ENCODE peak calls at places on chromosomes 6 and 20, in six cellular contexts. N is WTC11, U is HepG2, Q is GM12878, Z is H1, G is K562. X is an unnamed sample.

GRCh38 chr6:42140051-42140450 is 2.4 kb downstream of the C6orf132 start:
- DNase-seq in N (no peak), U (no peak), Q (no peak), Z (no peak), G (no peak), X (no peak)

GRCh38 chr20:13870349-13870748 is 85.5 kb downstream of the NDUFAF5 start:
- DNase-seq in N (peak), U (peak), Q (no peak), Z (no peak), G (peak), X (no peak)

GRCh38 chr6:142518126-142518525 is 216.3 kb downstream of the ADGRG6 start:
- DNase-seq in N (no peak), U (no peak), Q (no peak), Z (no peak), G (no peak), X (no peak)

GRCh38 chr6:101230866-101231265 is 162.6 kb upstream of the GRIK2 start:
- DNase-seq in N (no peak), U (no peak), Q (no peak), Z (no peak), G (no peak), X (no peak)

GRCh38 chr20:47139934-47140333 is 216.6 kb downstream of the ZMYND8 start:
- DNase-seq in N (no peak), U (peak), Q (no peak), Z (no peak), G (no peak), X (no peak)

GRCh38 chr20:33648396-33649004 is 13.6 kb upstream of the C20orf144 start:
- DNase-seq in N (no peak), U (no peak), Q (no peak), Z (no peak), G (no peak), X (no peak)

GRCh38 chr20:61938839-61939690 is 126.6 kb downstream of the TAF4 start:
- DNase-seq in N (peak), U (no peak), Q (no peak), Z (no peak), G (no peak), X (no peak)

GRCh38 chr20:49569403-49570115 is 1.6 kb upstream of the PTGIS start:
- DNase-seq in N (no peak), U (no peak), Q (no peak), Z (no peak), G (no peak), X (no peak)

GRCh38 chr6:90219168-90219985 is 77.3 kb downstream of the BACH2 start:
- DNase-seq in N (no peak), U (no peak), Q (no peak), Z (no peak), G (peak), X (no peak)

GRCh38 chr20:24915440-24915839 is 33.6 kb upstream of the CST7 start:
- DNase-seq in N (no peak), U (no peak), Q (no peak), Z (no peak), G (no peak), X (no peak)

GRCh38 chr6:4906293-4906941 is 97.4 kb downstream of the RPP40 start:
- DNase-seq in N (no peak), U (no peak), Q (no peak), Z (no peak), G (no peak), X (no peak)

GRCh38 chr6:35468980-35469710 is 944 bp downstream of the RPL10A start:
- DNase-seq in N (no peak), U (no peak), Q (no peak), Z (no peak), G (peak), X (no peak)
- TF ChIP-seq ATF3 in N (no peak), U (peak), Q (no peak), Z (no peak), G (no peak), X (no peak)

GRCh38 chr6:159939591-159940016 is 29.3 kb upstream of the IGF2R start:
- DNase-seq in N (no peak), U (no peak), Q (no peak), Z (no peak), G (no peak), X (no peak)

GRCh38 chr6:159943965-159944598 is 24.8 kb upstream of the IGF2R start:
- DNase-seq in N (no peak), U (no peak), Q (no peak), Z (no peak), G (no peak), X (no peak)

GRCh38 chr6:159945801-159946392 is 23.0 kb upstream of the IGF2R start:
- DNase-seq in N (no peak), U (no peak), Q (no peak), Z (no peak), G (no peak), X (no peak)

GRCh38 chr6:159941286-159942113 is 27.4 kb upstream of the IGF2R start:
- DNase-seq in N (no peak), U (peak), Q (peak), Z (no peak), G (peak), X (peak)

DNA sequence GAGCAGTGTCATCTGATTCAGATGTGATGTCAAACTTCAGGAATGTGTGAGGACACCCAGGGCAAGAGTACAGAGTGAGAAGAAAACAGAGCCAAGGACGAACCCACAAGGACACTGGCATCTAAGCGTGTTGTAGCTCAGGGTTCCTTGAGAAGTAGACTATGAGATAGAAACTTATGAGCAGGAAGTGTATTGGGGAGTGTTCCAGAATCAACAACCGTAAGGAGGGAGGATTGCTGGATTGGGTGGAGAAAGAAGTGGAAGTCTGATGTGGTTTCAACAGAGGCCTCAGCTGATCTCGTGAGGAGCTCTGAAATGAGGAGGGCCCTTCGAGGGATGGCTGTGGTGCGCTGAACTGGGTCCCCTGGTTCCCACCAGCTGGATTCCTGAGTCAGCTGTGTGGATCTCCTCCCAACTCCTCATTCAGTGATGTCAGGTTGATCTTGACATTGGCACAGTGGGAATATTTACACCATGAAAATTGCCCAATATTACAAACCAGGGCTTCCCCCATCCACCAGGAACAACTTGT is 25.7 kb upstream of the IGF2R start:
- DNase-seq in N (no peak), U (peak), Q (no peak), Z (no peak), G (no peak), X (no peak)
- TF ChIP-seq ATF3 in N (no peak), U (no peak), Q (no peak), Z (no peak), G (no peak), X (no peak)

GRCh38 chr6:31661867-31662723 is 1.5 kb upstream of the C6orf47 start:
- DNase-seq in N (no peak), U (no peak), Q (no peak), Z (no peak), G (no peak), X (no peak)

GRCh38 chr6:31659649-31660223 is 842 bp downstream of the C6orf47 start:
- DNase-seq in N (no peak), U (no peak), Q (no peak), Z (no peak), G (peak), X (no peak)

GRCh38 chr6:31663087-31663960 is 1.5 kb downstream of the GPANK1 start:
- DNase-seq in N (no peak), U (no peak), Q (no peak), Z (no peak), G (peak), X (no peak)

GRCh38 chr6:31660224-31660997 is at the start of gene C6orf47:
- DNase-seq in N (peak), U (peak), Q (no peak), Z (peak), G (peak), X (peak)

GRCh38 chr6:31660998-31661866 is 654 bp upstream of the C6orf47 start:
- DNase-seq in N (no peak), U (no peak), Q (no peak), Z (no peak), G (no peak), X (no peak)
- TF ChIP-seq ATF3 in N (no peak), U (no peak), Q (no peak), Z (no peak), G (no peak), X (no peak)

GRCh38 chr20:63114006-63114692 is 101.8 kb downstream of the YTHDF1 start:
- DNase-seq in N (no peak), U (no peak), Q (no peak), Z (no peak), G (no peak), X (no peak)
- TF ChIP-seq ATF3 in N (no peak), U (no peak), Q (no peak), Z (no peak), G (no peak), X (no peak)

DNA sequence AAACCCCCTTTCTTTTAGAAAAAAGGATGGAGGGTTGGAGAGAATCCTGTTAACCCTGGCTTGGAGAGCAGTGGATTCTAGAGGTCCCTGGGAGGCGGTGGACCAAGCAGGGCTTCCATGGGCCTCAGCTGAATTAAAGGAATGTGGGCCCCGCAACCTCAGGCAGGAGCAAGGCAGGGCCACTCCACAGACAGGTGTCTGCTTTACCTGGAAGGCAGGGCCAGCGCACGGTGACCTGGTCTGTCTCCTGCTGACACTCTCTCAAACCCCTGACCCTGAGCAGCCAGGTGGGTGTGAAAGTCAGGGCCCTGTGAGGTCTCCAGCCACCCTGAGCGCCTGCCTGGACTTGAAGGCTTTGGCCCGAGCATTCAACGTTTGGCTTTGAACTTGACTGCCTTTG is 96.6 kb downstream of the TMEM170B start:
- DNase-seq in N (no peak), U (no peak), Q (no peak), Z (no peak), G (no peak), X (no peak)
- TF ChIP-seq ATF3 in N (no peak), U (no peak), Q (no peak), Z (no peak), G (no peak), X (no peak)

GRCh38 chr6:2915150-2915549 is 12.0 kb upstream of the SERPINB9 start:
- DNase-seq in N (no peak), U (no peak), Q (no peak), Z (no peak), G (no peak), X (no peak)
- TF ChIP-seq ATF3 in N (no peak), U (no peak), Q (no peak), Z (no peak), G (no peak), X (no peak)

DNA sequence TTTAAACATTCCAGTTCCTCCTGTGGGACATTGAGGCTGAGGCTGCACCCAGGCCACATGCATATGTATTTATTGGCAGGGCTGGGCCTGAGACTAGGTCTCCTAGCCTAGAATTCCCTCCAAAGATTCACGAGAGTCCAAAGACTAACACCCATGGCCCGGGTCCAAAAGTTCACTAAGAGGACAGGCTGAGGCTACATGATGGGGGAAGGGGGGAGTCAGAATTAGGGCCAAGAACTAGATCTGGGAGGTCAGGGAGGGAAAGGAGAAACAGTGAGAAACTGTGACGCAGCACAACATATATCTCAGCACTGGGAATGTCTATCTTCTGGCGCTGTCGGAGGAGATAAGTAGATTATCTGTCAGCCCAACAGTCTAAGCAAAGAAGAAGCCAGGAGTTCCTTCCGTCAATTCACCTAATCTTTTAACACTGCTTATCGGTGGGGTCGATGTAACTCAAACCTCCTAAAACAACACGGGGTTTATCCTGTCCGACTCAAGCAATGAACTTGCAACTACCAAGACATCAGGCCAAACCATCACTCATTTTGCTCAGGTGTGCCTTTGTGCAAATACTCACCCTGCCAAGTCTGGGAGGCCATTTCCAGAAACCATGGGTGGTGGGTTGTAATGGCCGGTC is 43.2 kb downstream of the SNX5 start:
- DNase-seq in N (no peak), U (no peak), Q (no peak), Z (no peak), G (peak), X (no peak)
- TF ChIP-seq ATF3 in N (no peak), U (no peak), Q (no peak), Z (no peak), G (no peak), X (no peak)

DNA sequence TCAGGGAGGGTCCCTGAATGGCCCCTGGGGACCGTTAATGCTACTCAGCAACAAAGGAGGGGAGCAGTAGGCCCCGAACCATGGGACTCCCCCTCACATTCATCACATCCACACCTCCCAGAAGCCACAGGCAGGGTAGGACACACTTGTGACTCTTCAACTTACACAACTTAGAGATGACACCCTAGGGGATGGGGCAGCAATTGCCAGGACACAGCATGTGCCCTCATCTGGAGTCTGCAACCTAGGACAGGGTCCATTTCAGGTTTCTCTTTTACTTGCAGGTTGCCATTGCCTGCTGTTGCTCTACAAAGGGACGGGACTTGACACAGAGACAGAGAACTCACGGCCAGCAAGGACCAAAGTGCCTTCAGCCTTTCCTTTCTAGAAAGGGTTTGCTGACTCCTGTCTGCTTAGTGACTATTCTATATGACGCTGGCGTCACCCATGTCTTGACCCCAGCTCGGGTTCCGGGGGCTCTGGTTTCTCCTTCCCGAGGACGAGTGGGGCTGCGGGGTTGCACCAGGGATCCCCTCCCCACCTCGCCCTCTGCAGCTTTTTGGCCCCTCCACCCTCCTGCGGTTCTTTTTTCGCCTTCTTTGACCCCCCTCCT is 642 bp downstream of the ULBP3 start:
- DNase-seq in N (no peak), U (no peak), Q (no peak), Z (no peak), G (no peak), X (no peak)
- TF ChIP-seq ATF3 in N (no peak), U (no peak), Q (no peak), Z (no peak), G (no peak), X (no peak)

GRCh38 chr6:15473741-15474161 is 189.1 kb downstream of the DTNBP1 start:
- DNase-seq in N (no peak), U (no peak), Q (no peak), Z (no peak), G (no peak), X (no peak)
- TF ChIP-seq ATF3 in N (no peak), U (no peak), Q (no peak), Z (no peak), G (no peak), X (no peak)